ENCODE peak calls at places on chromosomes 6 and 20, in seven cellular contexts. L is HFFc6, H is GM20000, U is left ventricle myocardium inferior, R is ovary, B is LNCaP clone FGC, S is left lung. X is an unnamed sample.

GRCh38 chr6:144305985-144306384 is 20.9 kb downstream of the UTRN start:
- DNase-seq in L (peak), H (peak), U (no peak), R (no peak), B (no peak), S (no peak), X (no peak)

GRCh38 chr20:57837208-57838035 is 127.6 kb upstream of the PMEPA1 start:
- DNase-seq in L (no peak), H (no peak), U (no peak), R (no peak), B (no peak), S (no peak), X (no peak)

GRCh38 chr20:55641497-55641896 is 363.8 kb downstream of the CBLN4 start:
- DNase-seq in L (no peak), H (no peak), U (no peak), R (no peak), B (no peak), S (no peak), X (no peak)

GRCh38 chr6:15038013-15038791 is 207.7 kb upstream of the JARID2 start:
- DNase-seq in L (no peak), H (no peak), U (no peak), R (no peak), B (no peak), S (no peak), X (no peak)

GRCh38 chr6:7165002-7165735 is 57.4 kb downstream of the RREB1 start:
- DNase-seq in L (no peak), H (no peak), U (no peak), R (no peak), B (no peak), S (no peak), X (no peak)

GRCh38 chr6:136471372-136471771 is 78.8 kb downstream of the MAP7 start:
- DNase-seq in L (no peak), H (no peak), U (no peak), R (no peak), B (no peak), S (no peak), X (no peak)

GRCh38 chr6:26420607-26421235 is 18.6 kb downstream of the BTN3A1 start:
- DNase-seq in L (peak), H (peak), U (no peak), R (peak), B (no peak), S (no peak), X (no peak)

GRCh38 chr20:8829232-8829631 is 239.7 kb upstream of the PLCB4 start:
- DNase-seq in L (no peak), H (no peak), U (no peak), R (no peak), B (no peak), S (no peak), X (no peak)

GRCh38 chr6:136657629-136658028 is 107.4 kb upstream of the MAP7 start:
- DNase-seq in L (peak), H (no peak), U (no peak), R (no peak), B (no peak), S (no peak), X (no peak)

GRCh38 chr6:1231941-1232340 is 80.0 kb upstream of the FOXQ1 start:
- DNase-seq in L (no peak), H (no peak), U (no peak), R (no peak), B (no peak), S (no peak), X (no peak)

GRCh38 chr6:22794844-22795243 is 225.5 kb downstream of the HDGFL1 start:
- DNase-seq in L (no peak), H (no peak), U (no peak), R (no peak), B (no peak), S (no peak), X (no peak)

DNA sequence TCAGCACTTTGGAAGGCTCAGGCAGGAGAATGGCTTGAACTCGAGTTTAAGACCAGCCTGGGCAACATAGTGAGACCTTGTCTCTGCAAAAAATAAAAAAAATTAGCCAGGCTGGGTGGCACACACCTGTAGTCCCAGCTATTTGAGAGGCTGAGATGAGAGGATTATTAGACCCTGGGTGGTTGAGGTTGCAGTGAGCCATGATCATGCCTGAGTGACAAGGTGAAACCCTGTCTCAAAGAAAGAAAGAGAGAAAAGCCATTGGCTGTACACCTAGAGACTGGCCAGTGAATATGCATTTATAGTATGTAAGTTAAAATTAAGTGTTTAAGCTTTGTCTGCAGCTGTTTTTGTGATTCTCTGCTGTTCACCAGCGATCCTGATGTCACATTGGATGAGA is 6.1 kb downstream of the RBCK1 start:
- DNase-seq in L (no peak), H (no peak), U (no peak), R (no peak), B (no peak), S (no peak), X (no peak)
- TF ChIP-seq CTCF in L (no peak), H (no peak), U (no peak), R (no peak), B (no peak), S (no peak), X (no peak)

DNA sequence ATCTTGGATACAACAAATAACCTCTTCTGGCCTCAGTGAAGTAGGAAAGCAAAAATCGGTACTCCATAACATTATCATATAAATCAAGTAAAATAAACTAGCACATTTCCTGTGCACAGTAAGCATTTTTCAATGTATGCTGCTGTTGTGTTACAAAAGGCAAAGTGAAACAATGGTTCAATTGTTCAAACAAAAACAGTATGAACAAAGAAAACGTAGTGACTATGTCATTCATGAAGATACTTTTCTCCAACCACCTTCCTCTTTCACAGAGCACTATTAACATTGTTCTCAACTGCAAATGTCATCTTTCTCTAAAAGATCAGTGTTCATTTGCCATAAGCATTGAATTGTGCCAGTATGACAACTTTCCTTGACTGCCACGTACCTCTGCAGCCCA is 318.6 kb upstream of the PRDM1 start:
- DNase-seq in L (no peak), H (no peak), U (no peak), R (no peak), B (no peak), S (no peak), X (no peak)
- TF ChIP-seq CTCF in L (no peak), H (no peak), U (no peak), R (no peak), B (no peak), S (no peak), X (no peak)

DNA sequence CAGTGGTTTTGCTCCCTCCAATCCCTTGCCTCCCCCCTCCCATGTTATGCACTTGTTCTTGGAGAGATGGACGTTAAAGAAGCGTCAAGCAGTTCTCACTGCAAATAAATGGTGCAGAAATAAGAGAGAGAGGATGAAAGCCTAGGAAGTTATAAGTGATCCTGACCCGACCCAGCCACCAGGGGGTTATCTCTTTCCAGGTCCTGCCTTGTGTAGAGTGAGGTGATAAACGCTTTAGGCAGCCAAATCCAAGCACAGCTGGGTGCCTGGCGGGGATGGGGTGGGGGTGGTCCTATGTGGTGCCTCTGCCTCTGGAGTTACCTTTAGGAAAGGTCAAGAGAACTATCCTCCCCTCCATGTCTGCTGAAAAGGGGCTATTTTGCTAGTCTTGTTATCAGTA is 9.1 kb upstream of the TFAP2A start:
- DNase-seq in L (no peak), H (no peak), U (no peak), R (no peak), B (no peak), S (no peak), X (no peak)
- TF ChIP-seq CTCF in L (peak), H (no peak), U (no peak), R (no peak), B (no peak), S (no peak), X (peak)

GRCh38 chr20:10381477-10381876 is 52.5 kb downstream of the MKKS start:
- DNase-seq in L (no peak), H (no peak), U (no peak), R (no peak), B (no peak), S (no peak), X (no peak)
- TF ChIP-seq CTCF in L (peak), H (peak), U (no peak), R (no peak), B (peak), S (no peak), X (no peak)

DNA sequence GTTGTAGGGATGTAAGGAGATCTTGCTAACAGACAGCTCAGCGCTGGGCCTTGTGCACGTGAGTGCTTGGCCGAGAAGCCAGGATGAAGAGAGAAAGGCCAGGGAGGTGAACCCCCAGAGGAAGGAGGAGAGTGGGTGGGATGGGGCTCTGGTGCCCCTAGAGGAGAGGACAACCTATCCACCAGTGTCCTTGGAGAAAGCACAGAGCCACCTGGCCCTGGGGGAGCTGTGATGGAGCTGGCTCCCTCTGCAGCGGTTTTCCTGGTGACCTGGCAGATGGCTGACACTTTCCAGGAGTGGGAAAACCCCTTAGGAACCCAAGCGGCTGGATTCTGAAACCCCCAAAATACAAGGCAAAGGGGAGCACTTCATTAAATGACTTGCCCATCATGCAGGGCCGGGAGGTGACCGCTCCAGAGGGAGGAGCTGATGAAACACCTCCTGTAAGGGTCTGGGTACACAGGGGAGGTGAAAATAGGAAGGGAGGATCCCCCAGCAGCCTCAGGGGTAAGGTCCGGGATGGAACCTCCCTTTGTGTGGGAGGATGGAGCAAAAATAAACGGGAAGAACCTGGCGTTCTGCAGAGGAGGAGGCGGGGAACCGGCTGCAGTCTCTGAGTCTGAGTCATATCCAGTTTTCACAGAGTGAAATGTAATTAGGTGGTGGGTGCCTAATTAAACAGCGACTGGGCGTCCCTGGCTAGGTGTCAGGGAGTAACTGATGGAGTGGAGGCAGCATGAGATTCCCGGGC is 80.4 kb downstream of the SULF2 start:
- DNase-seq in L (no peak), H (no peak), U (peak), R (peak), B (no peak), S (no peak), X (no peak)
- TF ChIP-seq CTCF in L (no peak), H (no peak), U (no peak), R (no peak), B (no peak), S (no peak), X (no peak)